ENCODE peak calls at places on chromosomes 1 and 21, in eight cellular contexts. H is A549, E is adrenal gland, W is cardiac fibroblast, L is IMR-90, O is heart left ventricle, B is heart right ventricle, S is neural progenitor cell. V is an unnamed sample.

GRCh38 chr1:63936276-63936675 is 162.5 kb downstream of the ROR1 start:
- DNase-seq in S (no peak), E (no peak), L (no peak), H (no peak), B (no peak), W (no peak), O (no peak), V (no peak)

GRCh38 chr1:35073265-35073811 is 5.8 kb upstream of the ZMYM1 start:
- DNase-seq in S (no peak), O (no peak), H (no peak), W (no peak), E (no peak), L (no peak), B (no peak), V (no peak)

GRCh38 chr1:24925082-24925779 is 4.8 kb downstream of the RUNX3 start:
- DNase-seq in B (no peak), E (no peak), L (no peak), S (no peak), O (no peak), H (no peak), W (no peak), V (no peak)

GRCh38 chr21:43325968-43326367 is 101.0 kb downstream of the SIK1 start:
- DNase-seq in B (peak; percentile 4), W (no peak), E (no peak), S (no peak), O (no peak), L (no peak), H (no peak), V (no peak)

GRCh38 chr1:109530457-109531204 is 9.0 kb upstream of the GPR61 start:
- DNase-seq in H (no peak), S (peak; percentile 57), W (no peak), E (no peak), B (no peak), L (no peak), O (no peak), V (no peak)

GRCh38 chr1:45765999-45766792 is 15.7 kb upstream of the IPP start:
- DNase-seq in S (no peak), H (no peak), O (no peak), W (no peak), L (no peak), B (no peak), E (no peak), V (no peak)

GRCh38 chr1:43836267-43836951 is 97.2 kb upstream of the ARTN start:
- DNase-seq in E (peak; percentile 38), O (peak; percentile 67), W (no peak), S (no peak), L (no peak), B (peak; percentile 61), H (no peak), V (no peak)

GRCh38 chr21:17775431-17776126 is 43.6 kb downstream of the C21orf91 start:
- DNase-seq in B (no peak), O (no peak), E (no peak), L (no peak), W (no peak), S (no peak), H (no peak), V (no peak)

GRCh38 chr1:10818262-10819197 is 22.1 kb upstream of the CASZ1 start:
- DNase-seq in L (no peak), E (no peak), S (no peak), O (peak; percentile 64), B (peak; percentile 36), H (no peak), W (no peak), V (no peak)

GRCh38 chr1:84253891-84254290 is 47.6 kb upstream of the SAMD13 start:
- DNase-seq in L (peak; percentile 97), E (peak; percentile 49), O (peak; percentile 82), W (peak; percentile 94), B (peak; percentile 36), S (no peak), H (peak; percentile 91), V (peak; percentile 16)

DNA sequence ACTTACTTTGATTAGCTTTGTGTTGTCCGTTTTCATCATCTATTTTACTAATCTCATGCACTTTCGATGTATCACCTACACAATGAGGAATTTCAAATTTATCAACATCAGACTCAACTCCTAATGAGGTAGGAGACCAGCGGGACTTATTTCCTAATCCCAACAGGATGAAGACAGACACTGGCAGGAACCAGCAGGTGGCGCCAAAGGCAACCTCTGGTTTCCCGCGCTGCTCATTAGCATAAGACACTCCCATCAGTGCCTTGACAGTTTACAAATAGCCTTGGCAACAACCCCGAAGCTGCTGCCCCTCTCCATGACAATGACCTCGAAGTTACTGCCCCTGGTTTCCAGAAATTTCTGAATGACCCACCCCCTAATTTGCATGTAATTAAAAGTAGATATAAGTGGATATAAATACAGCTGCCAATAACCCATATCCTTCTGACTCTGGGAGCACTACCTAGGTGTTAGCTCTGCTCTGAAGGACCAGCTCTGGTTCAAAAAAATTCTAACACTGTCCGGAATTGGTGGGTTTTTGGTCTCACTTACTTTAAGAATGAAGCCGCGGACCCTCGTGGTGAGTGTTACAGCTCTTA is 974.8 kb downstream of the ADGRL2 start:
- DNase-seq in E (peak; percentile 24), W (peak; percentile 48), O (no peak), B (peak; percentile 21), S (peak; percentile 58), L (no peak), H (peak; percentile 49), V (no peak)
- TF ChIP-seq CTCF in E (peak; percentile 54), W (peak; percentile 58), O (peak; percentile 24), B (peak; percentile 55), S (peak; percentile 71), L (no peak), H (peak; percentile 27), V (peak; percentile 68)

DNA sequence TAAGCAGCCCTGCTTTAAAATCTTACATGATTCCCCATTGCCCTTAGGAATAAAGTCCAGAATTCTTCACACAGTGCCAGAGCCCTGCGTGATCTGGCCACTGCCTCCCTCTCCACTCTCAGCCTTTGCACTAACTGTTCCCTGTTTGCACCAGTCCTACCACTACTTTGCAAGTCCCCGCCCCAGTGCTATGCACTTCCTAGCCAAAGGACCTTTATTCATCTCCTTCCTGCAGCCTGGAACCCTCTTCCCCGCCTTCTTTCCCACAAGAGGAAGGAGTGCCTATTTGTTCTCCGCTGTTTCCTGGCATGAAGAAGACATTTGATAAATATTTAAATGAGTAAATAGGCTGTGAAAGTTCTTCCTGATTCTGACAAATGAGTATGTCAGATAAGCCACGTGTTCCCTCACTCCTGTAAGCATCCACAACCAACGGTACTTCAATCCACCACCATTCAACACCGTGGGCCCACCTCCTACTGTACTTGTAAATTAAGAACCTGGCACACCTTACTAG is 23.9 kb downstream of the CAPN8 start:
- DNase-seq in S (no peak), W (no peak), H (no peak), L (no peak), O (no peak), E (no peak), B (no peak), V (no peak)
- TF ChIP-seq CTCF in S (no peak), W (no peak), H (no peak), L (no peak), O (no peak), E (no peak), B (no peak), V (no peak)

GRCh38 chr1:210328032-210328745 is 513 bp upstream of the HHAT start:
- DNase-seq in O (no peak), S (no peak), L (no peak), W (no peak), E (no peak), B (no peak), H (no peak), V (no peak)
- TF ChIP-seq CTCF in O (no peak), S (no peak), L (no peak), W (no peak), E (no peak), B (no peak), H (no peak), V (no peak)

GRCh38 chr1:154181944-154182341 is 10.0 kb downstream of the TPM3 start:
- DNase-seq in S (no peak), H (no peak), W (no peak), E (no peak), O (no peak), B (no peak), L (no peak), V (no peak)

GRCh38 chr1:154186852-154187501 is 4.9 kb downstream of the TPM3 start:
- DNase-seq in W (no peak), S (no peak), B (no peak), L (no peak), E (no peak), H (no peak), O (no peak), V (no peak)

GRCh38 chr1:154182342-154183044 is 9.4 kb downstream of the TPM3 start:
- DNase-seq in B (peak; percentile 67), S (peak; percentile 65), H (peak; percentile 78), E (peak; percentile 74), W (peak; percentile 79), L (peak; percentile 84), O (peak; percentile 86), V (no peak)

GRCh38 chr1:154183045-154183968 is 8.6 kb downstream of the TPM3 start:
- DNase-seq in H (peak; percentile 99), E (peak; percentile 96), L (peak; percentile 94), O (peak; percentile 97), B (peak; percentile 95), S (peak; percentile 99), W (peak; percentile 96), V (peak; percentile 81)

GRCh38 chr1:154186177-154186576 is 5.7 kb downstream of the TPM3 start:
- DNase-seq in S (peak; percentile 67), W (peak; percentile 80), O (no peak), E (no peak), L (peak; percentile 49), B (no peak), H (peak; percentile 68), V (no peak)
- TF ChIP-seq CTCF in S (peak; percentile 63), W (peak; percentile 74), O (peak; percentile 15), E (peak; percentile 43), L (peak; percentile 52), B (peak; percentile 50), H (peak; percentile 51), V (peak; percentile 49)

V was measured in HFF-Myc.